ENCODE peak calls at places on chromosomes 13 and 19, in seven cellular contexts. O is stomach; S is GM04503; H is caudate nucleus; I is GM23248; T is renal cortical epithelial cell; G is activated naive CD8-positive, alpha-beta T cell treated with anti-CD3 and anti-CD28 coated beads for 36 hours. D is an unnamed sample.

GRCh38 chr19:1136201-1136600 is 32.4 kb downstream of the GPX4 start:
- DNase-seq in G (no peak), H (no peak), I (no peak), S (no peak), O (no peak), T (no peak), D (no peak)

GRCh38 chr13:43567608-43568007 is 219.2 kb downstream of the ENOX1 start:
- DNase-seq in I (peak), H (no peak), S (no peak), T (peak), G (no peak), O (no peak), D (peak)

GRCh38 chr19:55437410-55437809 is 5.7 kb downstream of the SHISA7 start:
- DNase-seq in S (no peak), T (peak), I (peak), O (peak), G (no peak), H (no peak), D (peak)

GRCh38 chr19:3982701-3983541 is 2.3 kb downstream of the EEF2 start:
- DNase-seq in S (no peak), G (no peak), I (peak), T (peak), O (no peak), H (no peak), D (peak)

GRCh38 chr13:33931397-33931987 is 113.5 kb downstream of the RFC3 start:
- DNase-seq in I (peak), T (peak), S (no peak), G (no peak), H (no peak), O (no peak), D (peak)

GRCh38 chr19:44141191-44142013 is at the start of gene ZNF234:
- DNase-seq in S (peak), O (peak), G (peak), I (peak), H (peak), T (peak), D (peak)

GRCh38 chr13:110284809-110285519 is 22.0 kb downstream of the COL4A1 start:
- DNase-seq in O (no peak), G (no peak), H (no peak), I (no peak), S (no peak), T (no peak), D (no peak)

GRCh38 chr13:50529154-50529882 is 314.2 kb downstream of the DLEU7 start:
- DNase-seq in I (peak), S (peak), H (peak), O (peak), T (peak), G (no peak), D (peak)

GRCh38 chr13:80040219-80040976 is 300.5 kb downstream of the SPRY2 start:
- DNase-seq in H (no peak), T (peak), S (peak), O (no peak), I (peak), G (no peak), D (peak)

GRCh38 chr19:11382898-11383705 is 1.0 kb downstream of the EPOR start:
- DNase-seq in H (no peak), S (no peak), G (peak), O (peak), T (no peak), I (peak), D (peak)

GRCh38 chr19:51078104-51078503 is 4.6 kb downstream of the KLK14 start:
- DNase-seq in H (no peak), O (no peak), I (no peak), G (no peak), T (no peak), S (no peak), D (no peak)

D was measured in M059J.